ENCODE peak calls at places on chromosomes 5 and 9, in five cellular contexts. One of them, this sample, is unnamed.

GRCh38 chr5:175654807-175655206 is 3.1 kb upstream of the HRH2 start:
- DNase-seq in MM.1S: peak; percentile 77
- DNase-seq in keratinocyte: no peak
- DNase-seq in A549: no peak
- DNase-seq in psoas muscle: no peak
- DNase-seq in this sample: no peak

GRCh38 chr9:107636596-107637405 is 147.2 kb upstream of the KLF4 start:
- DNase-seq in keratinocyte: no peak
- DNase-seq in MM.1S: no peak
- DNase-seq in A549: no peak
- DNase-seq in psoas muscle: no peak
- DNase-seq in this sample: no peak

GRCh38 chr9:110058304-110058953 is 149.5 kb downstream of the C9orf152 start:
- DNase-seq in MM.1S: peak; percentile 38
- DNase-seq in keratinocyte: no peak
- DNase-seq in psoas muscle: peak; percentile 29
- DNase-seq in A549: peak; percentile 78
- DNase-seq in this sample: no peak

GRCh38 chr9:100595391-100596199 is 17.7 kb downstream of the CAVIN4 start:
- DNase-seq in psoas muscle: no peak
- DNase-seq in keratinocyte: no peak
- DNase-seq in A549: peak; percentile 57
- DNase-seq in MM.1S: peak; percentile 53
- DNase-seq in this sample: no peak

GRCh38 chr5:92421937-92422336 is 1038.8 kb upstream of the ARRDC3 start:
- DNase-seq in A549: peak; percentile 26
- DNase-seq in keratinocyte: no peak
- DNase-seq in MM.1S: no peak
- DNase-seq in psoas muscle: no peak
- DNase-seq in this sample: no peak

GRCh38 chr9:127163409-127163808 is 41.0 kb upstream of the ANGPTL2 start:
- DNase-seq in MM.1S: peak; percentile 79
- DNase-seq in psoas muscle: no peak
- DNase-seq in A549: peak; percentile 34
- DNase-seq in keratinocyte: no peak
- DNase-seq in this sample: no peak

GRCh38 chr5:10705736-10706135 is 55.3 kb downstream of the DAP start:
- DNase-seq in A549: no peak
- DNase-seq in MM.1S: no peak
- DNase-seq in keratinocyte: peak; percentile 76
- DNase-seq in psoas muscle: no peak
- DNase-seq in this sample: no peak

GRCh38 chr5:179679014-179679674 is 1.7 kb downstream of the CBY3 start:
- DNase-seq in A549: no peak
- DNase-seq in MM.1S: no peak
- DNase-seq in psoas muscle: peak; percentile 81
- DNase-seq in keratinocyte: no peak
- DNase-seq in this sample: peak; percentile 16

GRCh38 chr9:16417749-16418148 is 452.7 kb downstream of the BNC2 start:
- DNase-seq in A549: no peak
- DNase-seq in psoas muscle: no peak
- DNase-seq in keratinocyte: no peak
- DNase-seq in MM.1S: no peak
- DNase-seq in this sample: no peak

GRCh38 chr5:35284364-35284763 is 54.1 kb upstream of the PRLR start:
- DNase-seq in psoas muscle: no peak
- DNase-seq in keratinocyte: no peak
- DNase-seq in MM.1S: no peak
- DNase-seq in A549: no peak
- DNase-seq in this sample: no peak
- H3K4me1 ChIP-seq in psoas muscle: no peaks in the 10 kb centered on the region
- H3K4me1 ChIP-seq in keratinocyte: no peaks in the 10 kb centered on the region
- H3K4me1 ChIP-seq in MM.1S: no peaks in the 10 kb centered on the region
- H3K4me1 ChIP-seq in A549: no peaks in the 10 kb centered on the region
- H3K4me1 ChIP-seq in this sample: no peaks in the 10 kb centered on the region

GRCh38 chr9:14271078-14271673 is 42.8 kb downstream of the NFIB start:
- DNase-seq in psoas muscle: peak; percentile 48
- DNase-seq in keratinocyte: no peak
- DNase-seq in A549: peak; percentile 17
- DNase-seq in MM.1S: no peak
- DNase-seq in this sample: no peak
- H3K9me3 ChIP-seq in psoas muscle: no peaks in the 10 kb centered on the region
- H3K9me3 ChIP-seq in keratinocyte: no peaks in the 10 kb centered on the region
- H3K9me3 ChIP-seq in A549: no peaks in the 10 kb centered on the region
- H3K9me3 ChIP-seq in MM.1S: no peaks in the 10 kb centered on the region
- H3K9me3 ChIP-seq in this sample: no peaks in the 10 kb centered on the region

GRCh38 chr9:121197135-121197534 is 4.5 kb downstream of the RAB14 start:
- DNase-seq in keratinocyte: no peak
- DNase-seq in psoas muscle: no peak
- DNase-seq in MM.1S: no peak
- DNase-seq in A549: no peak
- DNase-seq in this sample: no peak
- TF ChIP-seq CTCF in keratinocyte: no peak
- TF ChIP-seq CTCF in psoas muscle: no peak
- TF ChIP-seq CTCF in MM.1S: peak; percentile 32
- TF ChIP-seq CTCF in A549: no peak
- TF ChIP-seq CTCF in this sample: peak; percentile 23

GRCh38 chr5:131384181-131384580 is 120.3 kb downstream of the CDC42SE2 start:
- DNase-seq in MM.1S: no peak
- DNase-seq in keratinocyte: no peak
- DNase-seq in A549: no peak
- DNase-seq in psoas muscle: no peak
- DNase-seq in this sample: no peak
- H3K4me1 ChIP-seq in MM.1S: peaks cover 50% of the 10 kb centered on the region
- H3K4me1 ChIP-seq in keratinocyte: no peaks in the 10 kb centered on the region
- H3K4me1 ChIP-seq in A549: peaks cover 29% of the 10 kb centered on the region
- H3K4me1 ChIP-seq in psoas muscle: peaks cover 4% of the 10 kb centered on the region
- H3K4me1 ChIP-seq in this sample: peaks cover 40% of the 10 kb centered on the region

DNA sequence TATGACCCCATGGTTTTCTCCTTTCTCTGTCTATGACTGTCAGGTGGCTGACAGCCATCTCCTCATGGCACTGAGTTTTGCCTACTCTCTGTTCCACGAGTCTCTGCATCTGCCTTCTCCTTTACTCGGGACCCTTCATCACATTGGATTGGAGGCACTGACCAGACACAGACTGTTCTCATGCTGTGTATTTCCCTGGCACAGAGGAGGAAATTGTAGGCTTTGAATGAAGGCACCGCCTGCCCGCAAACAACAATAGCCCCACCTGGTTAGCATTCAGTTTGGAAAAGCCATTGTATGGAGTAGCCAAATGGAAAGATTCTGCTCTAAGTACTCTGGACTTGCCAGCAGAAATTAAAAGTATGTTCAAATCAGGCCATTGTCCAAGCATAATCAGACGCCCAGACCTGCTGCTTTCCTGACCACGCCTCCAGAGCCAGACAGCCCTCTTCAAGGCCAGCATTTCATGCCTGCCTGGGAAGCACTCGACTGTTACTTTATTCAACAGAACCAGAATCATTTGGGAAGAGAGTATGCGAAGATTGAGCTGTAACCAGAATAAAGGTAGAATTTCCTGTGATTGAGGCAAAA is 8.0 kb upstream of the SEMA4D start:
- DNase-seq in keratinocyte: no peak
- DNase-seq in psoas muscle: no peak
- DNase-seq in A549: no peak
- DNase-seq in MM.1S: no peak
- DNase-seq in this sample: no peak
- H3K9me3 ChIP-seq in keratinocyte: no peaks in the 10 kb centered on the region
- H3K9me3 ChIP-seq in psoas muscle: no peaks in the 10 kb centered on the region
- H3K9me3 ChIP-seq in A549: no peaks in the 10 kb centered on the region
- H3K9me3 ChIP-seq in MM.1S: no peaks in the 10 kb centered on the region
- H3K9me3 ChIP-seq in this sample: no peaks in the 10 kb centered on the region

GRCh38 chr5:5079871-5080270 is 60.3 kb upstream of the ADAMTS16 start:
- DNase-seq in MM.1S: no peak
- DNase-seq in keratinocyte: no peak
- DNase-seq in psoas muscle: no peak
- DNase-seq in A549: no peak
- DNase-seq in this sample: no peak

GRCh38 chr5:5077236-5077635 is 62.9 kb upstream of the ADAMTS16 start:
- DNase-seq in MM.1S: no peak
- DNase-seq in A549: no peak
- DNase-seq in keratinocyte: no peak
- DNase-seq in psoas muscle: no peak
- DNase-seq in this sample: no peak

GRCh38 chr5:5080790-5081189 is 59.3 kb upstream of the ADAMTS16 start:
- DNase-seq in MM.1S: no peak
- DNase-seq in psoas muscle: no peak
- DNase-seq in A549: no peak
- DNase-seq in keratinocyte: no peak
- DNase-seq in this sample: no peak

DNA sequence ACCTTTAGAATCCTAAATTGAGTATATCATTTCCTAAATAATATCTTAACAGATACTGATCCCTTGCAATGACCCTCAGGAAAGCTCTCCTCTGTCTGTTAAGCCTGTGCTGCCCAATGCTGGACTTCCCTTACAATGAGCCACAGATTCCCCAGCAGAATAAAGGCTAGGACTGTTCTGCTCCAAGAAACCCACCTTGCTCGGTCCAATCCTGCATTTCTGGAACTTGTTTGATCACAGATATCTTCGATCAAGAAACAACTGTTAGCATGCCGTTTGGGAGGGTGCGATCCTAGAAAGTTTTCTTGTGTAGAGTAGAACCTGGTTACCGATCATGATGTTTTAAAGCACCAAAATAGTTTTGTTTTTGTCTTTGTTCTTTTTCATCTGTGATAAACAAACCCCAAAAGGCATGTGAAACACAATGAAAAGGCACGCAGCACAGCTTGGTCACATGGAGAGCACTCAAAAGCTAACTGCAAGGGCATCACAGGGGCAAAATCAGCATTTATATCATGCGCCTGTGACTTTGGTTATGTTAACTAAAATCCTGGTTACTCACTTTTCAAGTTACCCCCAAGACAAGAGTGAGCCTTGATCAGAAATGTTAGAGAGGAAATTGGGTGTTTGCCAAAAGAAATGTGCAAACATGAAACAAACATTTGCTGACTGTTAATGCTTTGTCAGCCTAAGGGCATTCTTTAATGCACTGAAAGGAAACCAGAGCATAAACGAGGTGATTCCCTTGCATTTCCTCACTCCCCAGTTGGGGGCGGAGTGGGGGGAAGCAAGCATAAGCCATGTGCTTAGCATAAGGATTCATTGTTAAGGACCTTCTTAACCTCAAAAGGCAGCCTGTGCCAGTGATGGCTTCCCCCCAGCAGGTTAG is 61.9 kb upstream of the ADAMTS16 start:
- DNase-seq in psoas muscle: no peak
- DNase-seq in A549: no peak
- DNase-seq in MM.1S: peak; percentile 58
- DNase-seq in keratinocyte: no peak
- DNase-seq in this sample: no peak
- TF ChIP-seq CTCF in psoas muscle: no peak
- TF ChIP-seq CTCF in A549: no peak
- TF ChIP-seq CTCF in MM.1S: no peak
- TF ChIP-seq CTCF in keratinocyte: peak; percentile 28
- TF ChIP-seq CTCF in this sample: no peak

GRCh38 chr9:32398207-32398606 is 13.8 kb downstream of the ACO1 start:
- DNase-seq in A549: no peak
- DNase-seq in keratinocyte: no peak
- DNase-seq in MM.1S: no peak
- DNase-seq in psoas muscle: no peak
- DNase-seq in this sample: no peak
- H3K4me1 ChIP-seq in A549: peaks cover 26% of the 10 kb centered on the region
- H3K4me1 ChIP-seq in keratinocyte: peaks cover 21% of the 10 kb centered on the region
- H3K4me1 ChIP-seq in MM.1S: no peaks in the 10 kb centered on the region
- H3K4me1 ChIP-seq in psoas muscle: no peaks in the 10 kb centered on the region
- H3K4me1 ChIP-seq in this sample: no peaks in the 10 kb centered on the region

DNA sequence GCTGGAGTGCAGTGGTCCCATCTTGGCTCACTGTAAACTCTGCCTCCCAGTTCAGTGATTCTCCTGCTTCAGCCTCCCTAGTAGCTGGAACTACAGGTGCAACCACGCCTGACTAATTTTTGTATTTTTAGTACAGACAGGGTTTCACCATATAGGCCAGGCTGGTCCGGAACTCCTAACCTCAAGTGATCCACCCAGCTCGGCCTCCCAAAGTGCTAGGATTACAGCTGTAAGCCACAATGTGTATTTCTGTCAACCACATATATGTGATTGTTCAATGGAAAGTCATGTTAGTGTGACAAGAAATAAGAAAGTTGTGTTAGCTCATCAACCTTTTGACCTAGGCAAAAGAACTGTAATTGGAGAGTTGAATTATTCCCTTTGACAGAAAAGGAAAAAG is 677.1 kb upstream of the CHD1 start:
- DNase-seq in psoas muscle: no peak
- DNase-seq in MM.1S: peak; percentile 49
- DNase-seq in keratinocyte: no peak
- DNase-seq in A549: no peak
- DNase-seq in this sample: no peak
- H3K9me3 ChIP-seq in psoas muscle: no peaks in the 10 kb centered on the region
- H3K9me3 ChIP-seq in MM.1S: no peaks in the 10 kb centered on the region
- H3K9me3 ChIP-seq in keratinocyte: no peaks in the 10 kb centered on the region
- H3K9me3 ChIP-seq in A549: no peaks in the 10 kb centered on the region
- H3K9me3 ChIP-seq in this sample: no peaks in the 10 kb centered on the region